ENCODE peak calls at places on chromosomes 11 and 22, in four cellular contexts. T is K562, V is GM12878, G is HepG2. K is an unnamed sample.

GRCh38 chr11:17921620-17922473 is 91.0 kb downstream of the SERGEF start:
- DNase-seq in T (peak), V (no peak), G (no peak), K (no peak)

GRCh38 chr22:25281675-25282345 is 62.4 kb downstream of the CRYBB2 start:
- DNase-seq in T (no peak), G (no peak), V (no peak), K (no peak)

GRCh38 chr11:34458566-34458965 is 19.8 kb downstream of the CAT start:
- DNase-seq in G (no peak), V (no peak), T (no peak), K (no peak)

GRCh38 chr11:63563201-63564055 is at the start of gene PLAAT2:
- DNase-seq in G (no peak), T (no peak), V (no peak), K (peak)

GRCh38 chr11:65607614-65608426 is 6.2 kb downstream of the MAP3K11 start:
- DNase-seq in G (no peak), V (no peak), T (no peak), K (no peak)

GRCh38 chr22:27311666-27312566 is 489.6 kb downstream of the MN1 start:
- DNase-seq in T (no peak), G (no peak), V (no peak), K (peak)

GRCh38 chr11:117557321-117557720 is 229.7 kb downstream of the CEP164 start:
- DNase-seq in V (no peak), G (no peak), T (no peak), K (no peak)

GRCh38 chr22:37638351-37639069 is 959 bp upstream of the SH3BP1 start:
- DNase-seq in G (peak), V (no peak), T (no peak), K (no peak)

GRCh38 chr11:96524475-96524874 is 134.7 kb downstream of the JRKL start:
- DNase-seq in V (no peak), T (no peak), G (no peak), K (no peak)

GRCh38 chr11:1460396-1460795 is 26.2 kb downstream of the MOB2 start:
- DNase-seq in G (no peak), V (no peak), T (no peak), K (no peak)

GRCh38 chr11:46291441-46292143 is 14.1 kb downstream of the CREB3L1 start:
- DNase-seq in T (no peak), G (no peak), V (no peak), K (no peak)

GRCh38 chr22:42716221-42716620 is 4.4 kb downstream of the A4GALT start:
- DNase-seq in T (no peak), V (peak), G (no peak), K (no peak)

GRCh38 chr11:83855237-83855636 is 569.1 kb upstream of the CCDC90B start:
- DNase-seq in V (no peak), G (no peak), T (no peak), K (no peak)

GRCh38 chr22:23011105-23011674 is 59.1 kb upstream of the GNAZ start:
- DNase-seq in V (no peak), T (peak), G (no peak), K (no peak)

GRCh38 chr11:28342704-28343103 is 234.5 kb downstream of the METTL15 start:
- DNase-seq in G (no peak), T (no peak), V (no peak), K (no peak)

GRCh38 chr11:130606781-130607511 is 158.5 kb downstream of the ADAMTS15 start:
- DNase-seq in G (no peak), T (no peak), V (no peak), K (no peak)

GRCh38 chr11:19191530-19192169 is 10.1 kb downstream of the CSRP3 start:
- DNase-seq in V (no peak), G (peak), T (no peak), K (no peak)

GRCh38 chr11:34564406-34564805 is 50.8 kb upstream of the ELF5 start:
- DNase-seq in V (no peak), G (no peak), T (no peak), K (no peak)

GRCh38 chr11:2797741-2798361 is 87.7 kb downstream of the CDKN1C start:
- DNase-seq in G (no peak), V (no peak), T (no peak), K (no peak)

GRCh38 chr22:19723165-19723989 is at the start of gene GP1BB:
- DNase-seq in G (no peak), V (no peak), T (peak), K (peak)
- TF ChIP-seq ATF2 in G (no peak), V (no peak), T (no peak), K (no peak)

GRCh38 chr11:71169328-71169727 is 83.0 kb downstream of the SHANK2 start:
- DNase-seq in G (no peak), T (no peak), V (no peak), K (no peak)
- H3K4me2 ChIP-seq in G (no peak), T (no peak), V (no peak), K (no peak)

GRCh38 chr11:76163289-76163880 is 42.9 kb downstream of the WNT11 start:
- DNase-seq in T (no peak), V (no peak), G (no peak), K (no peak)

GRCh38 chr11:76164861-76165751 is 41.2 kb downstream of the WNT11 start:
- DNase-seq in G (no peak), T (no peak), V (no peak), K (no peak)

GRCh38 chr11:76167590-76167989 is 38.7 kb downstream of the WNT11 start:
- DNase-seq in V (no peak), G (no peak), T (no peak), K (no peak)

GRCh38 chr11:76164081-76164480 is 42.2 kb downstream of the WNT11 start:
- DNase-seq in T (no peak), V (no peak), G (no peak), K (no peak)

GRCh38 chr11:76166314-76166713 is 40.0 kb downstream of the WNT11 start:
- DNase-seq in G (no peak), T (no peak), V (peak), K (no peak)
- TF ChIP-seq ATF2 in G (no peak), T (no peak), V (peak), K (no peak)

DNA sequence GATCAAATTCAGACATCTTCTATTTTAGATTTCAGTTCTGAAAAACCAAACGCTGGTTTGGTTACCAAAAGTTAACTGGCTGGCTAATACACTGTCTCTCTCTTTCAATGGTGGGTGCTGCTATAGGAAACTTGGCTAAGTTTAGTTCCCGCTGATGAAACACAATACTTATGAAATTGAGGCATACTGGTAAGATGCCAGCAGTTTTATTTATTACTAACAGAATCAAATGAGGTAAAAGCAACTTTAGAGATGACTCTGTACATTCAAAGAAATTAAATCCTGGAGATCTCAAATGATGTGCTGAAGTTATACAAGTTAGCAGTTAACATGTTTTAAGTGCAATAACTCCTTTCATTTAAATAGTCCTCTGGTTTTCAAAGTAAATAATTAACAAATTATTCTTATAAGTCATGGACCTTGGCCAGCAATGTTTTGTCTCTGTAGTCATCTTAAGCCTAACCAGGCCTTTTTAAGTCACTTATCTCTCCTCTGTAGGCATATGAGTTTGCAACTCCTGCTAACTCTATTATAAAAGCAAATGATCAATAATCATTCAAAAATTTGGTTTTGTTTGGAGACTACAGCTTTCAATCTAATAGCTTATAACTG is 54.8 kb downstream of the PAK1 start:
- DNase-seq in T (no peak), G (no peak), V (no peak), K (no peak)
- H3K4me2 ChIP-seq in T (no peak), G (no peak), V (peak), K (no peak)

DNA sequence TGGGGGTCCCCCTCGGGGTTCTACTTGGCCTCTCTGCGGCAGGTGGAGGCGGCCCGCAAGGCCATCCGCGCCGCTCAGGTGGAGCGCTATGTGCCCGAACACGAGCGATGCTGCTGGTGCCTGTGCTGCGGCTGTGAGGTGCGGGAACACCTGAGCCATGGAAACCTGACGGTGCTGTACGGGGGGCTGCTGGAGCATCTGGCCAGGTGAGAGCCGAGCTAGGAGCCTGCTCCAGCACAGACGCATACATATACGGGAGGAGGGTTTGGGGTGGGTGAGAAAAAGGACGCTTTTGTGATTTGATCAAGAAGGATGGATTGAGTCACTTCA is 415 bp downstream of the CENATAC start:
- DNase-seq in V (no peak), T (no peak), G (no peak), K (no peak)
- TF ChIP-seq ATF2 in V (no peak), T (no peak), G (no peak), K (no peak)

GRCh38 chr11:8337396-8337795 is 73.7 kb upstream of the LMO1 start:
- DNase-seq in T (no peak), G (no peak), V (no peak), K (no peak)

GRCh38 chr11:8338138-8338537 is 74.5 kb upstream of the LMO1 start:
- DNase-seq in G (peak), T (peak), V (no peak), K (peak)

GRCh38 chr11:8336356-8337114 is 72.9 kb upstream of the LMO1 start:
- DNase-seq in T (no peak), G (no peak), V (no peak), K (no peak)

GRCh38 chr11:8335683-8336082 is 72.0 kb upstream of the LMO1 start:
- DNase-seq in T (no peak), G (no peak), V (no peak), K (no peak)

DNA sequence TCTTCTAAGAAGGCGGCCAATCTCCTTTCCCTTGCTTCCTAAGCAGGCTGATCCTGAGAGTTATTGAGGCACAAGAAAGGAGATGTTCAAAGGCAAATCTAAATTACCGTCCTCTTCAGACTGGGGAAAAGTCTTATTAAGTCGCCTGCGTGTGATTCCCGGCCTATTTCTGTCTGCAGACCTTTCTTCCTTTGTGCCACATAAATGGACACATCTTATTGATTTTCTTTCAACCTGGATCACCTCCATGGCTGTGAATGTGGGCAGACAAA is 73.4 kb upstream of the LMO1 start:
- DNase-seq in T (no peak), V (no peak), G (no peak), K (no peak)
- H3K4me2 ChIP-seq in T (no peak), V (no peak), G (no peak), K (no peak)

K was measured in H1.